ENCODE peak calls at places on chromosomes 1 and 21, in six cellular contexts. E is transverse colon, K is HL-60, Q is K562, M is GM23338, B is stomach. T is an unnamed sample.

GRCh38 chr1:154749078-154749760 is 120.9 kb downstream of the KCNN3 start:
- DNase-seq in E (no peak), K (peak; percentile 63), Q (peak; percentile 25), M (peak; percentile 45), B (no peak), T (no peak)

GRCh38 chr1:92708368-92708950 is 76.4 kb downstream of the EVI5 start:
- DNase-seq in E (no peak), K (no peak), Q (no peak), M (no peak), B (no peak), T (no peak)

GRCh38 chr1:196698993-196699392 is 47.1 kb downstream of the CFH start:
- DNase-seq in E (no peak), K (no peak), Q (no peak), M (no peak), B (no peak), T (no peak)

GRCh38 chr1:1371354-1371740 is 3.7 kb downstream of the AURKAIP1 start:
- DNase-seq in E (no peak), K (peak; percentile 78), Q (no peak), M (no peak), B (no peak), T (peak; percentile 57)

GRCh38 chr1:32991386-32991785 is 26.8 kb upstream of the RNF19B start:
- DNase-seq in E (no peak), K (no peak), Q (no peak), M (no peak), B (no peak), T (no peak)

GRCh38 chr1:5915587-5916571 is 76.3 kb downstream of the NPHP4 start:
- DNase-seq in E (no peak), K (peak; percentile 12), Q (peak; percentile 53), M (peak; percentile 61), B (no peak), T (no peak)

GRCh38 chr1:203628997-203629508 is 2.4 kb downstream of the ATP2B4 start:
- DNase-seq in E (no peak), K (peak; percentile 60), Q (no peak), M (no peak), B (no peak), T (no peak)

GRCh38 chr1:56788588-56788987 is 30.6 kb downstream of the FYB2 start:
- DNase-seq in E (peak; percentile 72), K (no peak), Q (no peak), M (no peak), B (peak; percentile 78), T (no peak)

GRCh38 chr21:35256468-35256988 is 207.4 kb upstream of the RUNX1 start:
- DNase-seq in E (peak; percentile 78), K (no peak), Q (no peak), M (no peak), B (peak; percentile 95), T (no peak)

GRCh38 chr21:42047821-42048613 is 23.1 kb upstream of the UMODL1 start:
- DNase-seq in E (no peak), K (no peak), Q (no peak), M (no peak), B (peak; percentile 44), T (no peak)

GRCh38 chr1:119327436-119328155 is 41.0 kb upstream of the HAO2 start:
- DNase-seq in E (peak; percentile 62), K (peak; percentile 6), Q (no peak), M (peak; percentile 78), B (peak; percentile 31), T (peak; percentile 81)

GRCh38 chr1:182993746-182994145 is 29.5 kb upstream of the LAMC1 start:
- DNase-seq in E (no peak), K (no peak), Q (no peak), M (no peak), B (no peak), T (no peak)

GRCh38 chr1:53640696-53641065 is 98.3 kb downstream of the GLIS1 start:
- DNase-seq in E (no peak), K (no peak), Q (no peak), M (no peak), B (no peak), T (no peak)

GRCh38 chr21:14306143-14306907 is 76.6 kb downstream of the HSPA13 start:
- DNase-seq in E (no peak), K (no peak), Q (no peak), M (no peak), B (no peak), T (no peak)

GRCh38 chr21:36882776-36883175 is 83.7 kb downstream of the HLCS start:
- DNase-seq in E (no peak), K (no peak), Q (no peak), M (no peak), B (no peak), T (no peak)

GRCh38 chr1:53365405-53366063 is 37.7 kb upstream of the LRP8 start:
- DNase-seq in E (no peak), K (peak; percentile 41), Q (no peak), M (no peak), B (peak; percentile 36), T (peak; percentile 81)

GRCh38 chr1:16231331-16232315 is 5.4 kb downstream of the CPLANE2 start:
- DNase-seq in E (no peak), K (no peak), Q (peak; percentile 59), M (no peak), B (no peak), T (no peak)

GRCh38 chr1:31203215-31203614 is 36.5 kb downstream of the NKAIN1 start:
- DNase-seq in E (no peak), K (no peak), Q (no peak), M (no peak), B (no peak), T (no peak)

GRCh38 chr1:214551052-214551435 is 358 bp downstream of the PTPN14 start:
- DNase-seq in E (peak; percentile 41), K (no peak), Q (no peak), M (peak; percentile 48), B (peak; percentile 62), T (peak; percentile 89)

GRCh38 chr1:117671781-117672501 is 66.1 kb downstream of the TENT5C start:
- DNase-seq in E (peak; percentile 67), K (peak; percentile 77), Q (peak; percentile 57), M (peak; percentile 51), B (peak; percentile 80), T (peak; percentile 47)

GRCh38 chr1:41321277-41321676 is 40.0 kb upstream of the FOXO6 start:
- DNase-seq in E (no peak), K (no peak), Q (no peak), M (no peak), B (no peak), T (no peak)

GRCh38 chr1:220950576-220950975 is 71.3 kb downstream of the HLX start:
- DNase-seq in E (no peak), K (no peak), Q (no peak), M (peak; percentile 4), B (no peak), T (no peak)

GRCh38 chr21:33642896-33643657 is 776 bp downstream of the ITSN1 start:
- DNase-seq in E (peak; percentile 48), K (no peak), Q (peak; percentile 49), M (peak; percentile 64), B (peak; percentile 31), T (peak; percentile 92)

GRCh38 chr1:244937099-244937498 is 72.8 kb upstream of the HNRNPU start:
- DNase-seq in E (no peak), K (no peak), Q (no peak), M (no peak), B (no peak), T (no peak)

DNA sequence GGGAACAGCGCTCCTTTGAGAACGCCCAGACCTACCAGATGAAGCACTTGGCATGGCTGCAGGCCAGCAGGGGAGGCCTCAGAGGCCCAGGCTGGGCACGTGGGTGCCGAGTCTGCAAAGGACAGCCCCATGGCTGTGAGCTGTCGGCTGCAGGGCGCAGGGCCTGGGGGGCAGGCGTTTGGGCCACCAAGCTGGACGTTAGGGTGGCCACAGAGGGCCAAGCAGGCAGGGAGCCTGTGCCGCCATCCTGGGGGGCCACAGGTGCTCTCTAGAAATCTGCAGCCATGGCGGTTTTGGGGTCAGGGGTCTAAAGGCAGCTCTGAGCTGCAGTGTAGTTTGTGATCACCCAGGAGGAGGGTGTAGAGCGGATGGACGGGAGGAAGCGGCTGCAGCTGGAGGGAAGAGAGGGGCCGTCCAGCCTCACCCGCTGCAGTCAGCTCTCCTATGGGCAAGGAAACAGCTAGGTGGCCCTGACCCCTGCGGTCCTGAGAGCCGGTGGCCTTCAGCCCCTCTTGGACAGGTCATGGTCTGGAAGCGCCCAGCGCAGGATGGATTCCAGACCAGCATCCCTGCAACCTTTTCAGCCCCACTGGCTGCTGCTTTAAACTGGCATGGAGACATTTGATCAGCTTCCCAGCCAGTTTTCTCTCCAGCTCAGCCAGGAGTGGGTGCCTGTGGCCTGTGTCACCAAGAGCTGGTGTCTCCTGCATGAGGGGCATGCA is 11.0 kb downstream of the IBA57 start:
- DNase-seq in E (no peak), K (no peak), Q (no peak), M (no peak), B (no peak), T (no peak)
- TF ChIP-seq POLR2AphosphoS5 in E (no peak), K (no peak), Q (no peak), M (no peak), B (no peak), T (no peak)

DNA sequence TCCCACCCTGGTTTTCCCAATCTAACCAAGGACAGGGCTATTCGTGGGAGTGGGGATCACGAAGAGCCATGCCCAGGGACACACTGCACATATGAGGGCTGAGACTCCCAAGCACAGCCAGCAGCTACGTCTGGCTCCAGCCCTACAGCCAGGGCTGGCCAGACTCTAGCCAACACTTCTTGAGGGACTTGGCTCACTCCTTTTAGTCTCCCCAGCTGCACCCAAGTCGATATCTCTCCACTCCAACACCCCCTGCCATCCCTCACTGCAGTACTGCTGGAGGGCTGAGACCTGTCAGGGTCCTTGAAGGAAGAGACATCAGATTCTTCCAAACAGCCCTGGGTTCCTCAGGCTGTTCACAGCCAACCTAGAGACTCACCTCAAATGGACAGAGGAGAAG is 62.6 kb downstream of the CD46 start:
- DNase-seq in E (no peak), K (no peak), Q (no peak), M (no peak), B (no peak), T (no peak)
- TF ChIP-seq POLR2AphosphoS5 in E (no peak), K (no peak), Q (no peak), M (no peak), B (no peak), T (no peak)

DNA sequence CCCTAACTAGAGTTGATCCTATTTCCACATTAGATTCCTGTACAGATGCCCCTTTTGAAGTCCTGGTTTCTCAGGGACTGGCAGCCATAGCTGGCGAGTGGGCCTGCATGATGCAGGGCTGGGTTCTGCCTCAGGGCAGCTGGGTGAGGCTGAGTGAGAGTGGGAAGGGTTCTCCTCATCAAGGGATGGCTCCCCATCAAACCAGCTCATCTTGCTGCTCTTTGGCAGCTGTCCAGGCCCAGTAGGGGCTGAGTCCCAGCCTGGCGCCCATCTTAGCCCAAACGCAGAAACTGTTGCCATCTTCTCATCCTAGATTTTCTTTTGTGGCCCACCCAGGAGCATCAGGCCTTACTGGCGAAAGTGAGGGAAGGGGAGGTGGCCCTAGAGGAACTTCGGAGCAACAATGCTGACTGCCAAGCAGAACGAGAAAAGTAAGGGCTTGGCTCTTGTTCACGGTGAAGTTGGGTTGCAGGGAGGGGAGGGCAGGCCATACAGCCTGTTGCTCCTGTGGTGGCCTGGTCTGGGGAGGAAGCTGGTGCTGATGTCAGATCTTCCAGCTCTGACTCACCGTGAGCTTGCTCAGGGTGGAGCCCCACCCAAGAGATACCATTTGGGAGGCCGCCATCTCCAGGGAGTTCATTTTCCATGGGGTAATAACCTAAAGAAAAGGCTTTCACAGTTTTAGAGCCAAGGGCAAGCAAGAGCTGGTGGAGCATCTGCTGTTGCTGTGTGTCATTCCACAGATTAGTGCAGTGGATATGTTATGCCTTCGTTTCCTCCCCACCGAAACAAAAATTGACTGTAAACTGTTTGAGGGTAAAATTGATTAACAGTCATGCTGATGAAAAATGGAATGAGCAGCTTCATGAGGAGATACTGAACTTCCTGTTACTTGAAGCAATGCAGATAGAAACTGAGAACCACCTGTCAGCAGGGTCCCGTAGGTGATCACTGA is 34.7 kb downstream of the TUFT1 start:
- DNase-seq in E (peak; percentile 16), K (no peak), Q (peak; percentile 84), M (no peak), B (peak; percentile 57), T (no peak)
- TF ChIP-seq POLR2AphosphoS5 in E (no peak), K (no peak), Q (no peak), M (no peak), B (no peak), T (no peak)

GRCh38 chr1:176391621-176392020 is 71.4 kb upstream of the PAPPA2 start:
- DNase-seq in E (no peak), K (no peak), Q (no peak), M (no peak), B (no peak), T (no peak)
- TF ChIP-seq POLR2AphosphoS5 in E (no peak), K (no peak), Q (no peak), M (no peak), B (no peak), T (no peak)